ENCODE peak calls at places on chromosomes 2 and 18, in eight cellular contexts. X, A, J, Z, M, V, U and Q are unnamed samples.

GRCh38 chr2:212709287-212709686 is 170.7 kb upstream of the ERBB4 start:
- DNase-seq in X (no peak), A (no peak), J (peak; percentile 72), Z (no peak), M (no peak), V (no peak), U (peak; percentile 20), Q (no peak)

GRCh38 chr2:101714098-101714497 is 16.6 kb downstream of the MAP4K4 start:
- DNase-seq in X (no peak), A (no peak), J (no peak), Z (no peak), M (no peak), V (no peak), U (no peak), Q (no peak)

GRCh38 chr18:52150050-52150449 is 189.9 kb upstream of the DCC start:
- DNase-seq in X (no peak), A (no peak), J (no peak), Z (no peak), M (no peak), V (no peak), U (no peak), Q (no peak)

GRCh38 chr2:157460384-157460837 is 16.5 kb upstream of the CYTIP start:
- DNase-seq in X (no peak), A (peak; percentile 24), J (peak; percentile 10), Z (no peak), M (no peak), V (peak; percentile 8), U (no peak), Q (no peak)

GRCh38 chr2:16044946-16045456 is 104.7 kb downstream of the MYCN start:
- DNase-seq in X (no peak), A (no peak), J (no peak), Z (no peak), M (no peak), V (no peak), U (no peak), Q (no peak)

GRCh38 chr2:107412981-107413380 is 413.7 kb upstream of the RGPD4 start:
- DNase-seq in X (no peak), A (no peak), J (peak; percentile 83), Z (no peak), M (no peak), V (no peak), U (no peak), Q (peak; percentile 11)

GRCh38 chr2:69559696-69560482 is 83.7 kb downstream of the AAK1 start:
- DNase-seq in X (peak; percentile 56), A (peak; percentile 86), J (peak; percentile 76), Z (peak; percentile 15), M (peak; percentile 56), V (peak; percentile 60), U (peak; percentile 81), Q (peak; percentile 58)

GRCh38 chr18:23398401-23398800 is 54.7 kb upstream of the RIOK3 start:
- DNase-seq in X (no peak), A (no peak), J (peak; percentile 34), Z (no peak), M (no peak), V (no peak), U (no peak), Q (peak; percentile 21)

GRCh38 chr2:42849311-42849710 is 56.9 kb upstream of the HAAO start:
- DNase-seq in X (no peak), A (no peak), J (no peak), Z (no peak), M (no peak), V (no peak), U (no peak), Q (no peak)

GRCh38 chr2:42848726-42849290 is 56.4 kb upstream of the HAAO start:
- DNase-seq in X (no peak), A (no peak), J (no peak), Z (no peak), M (no peak), V (no peak), U (no peak), Q (no peak)

GRCh38 chr2:42846932-42847595 is 54.7 kb upstream of the HAAO start:
- DNase-seq in X (no peak), A (no peak), J (no peak), Z (no peak), M (no peak), V (no peak), U (no peak), Q (no peak)

GRCh38 chr2:42848270-42848669 is 55.9 kb upstream of the HAAO start:
- DNase-seq in X (no peak), A (no peak), J (no peak), Z (no peak), M (no peak), V (no peak), U (no peak), Q (no peak)

DNA sequence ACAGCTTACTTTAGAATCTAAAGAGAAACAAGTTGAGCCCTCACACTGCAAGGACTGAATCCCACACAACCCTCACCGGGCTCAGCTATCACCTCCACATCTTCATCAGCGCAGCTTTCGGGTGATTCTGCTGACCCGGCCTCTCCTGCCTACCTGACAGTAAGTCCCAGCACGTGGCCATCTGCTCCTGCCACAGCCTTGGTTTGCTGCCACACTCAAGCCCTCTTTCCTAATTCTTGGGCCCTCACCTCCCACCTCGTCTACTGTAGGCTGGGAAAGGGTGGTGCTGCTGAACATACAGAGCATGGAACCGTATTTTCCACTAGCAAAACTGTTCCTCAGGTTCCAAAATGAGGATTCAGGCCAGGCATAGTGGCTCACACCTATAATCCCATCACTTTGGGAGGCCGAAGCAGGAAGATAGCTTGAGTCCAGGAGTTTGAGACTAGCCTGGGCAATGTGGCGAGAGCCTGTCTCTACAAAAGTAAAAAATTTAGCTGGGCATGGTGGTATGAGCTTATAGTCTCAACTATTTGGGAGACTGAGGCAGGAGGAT is 55.3 kb upstream of the HAAO start:
- DNase-seq in X (no peak), A (no peak), J (no peak), Z (no peak), M (no peak), V (no peak), U (no peak), Q (no peak)
- H3K36me3 ChIP-seq in X (no peaks in the 10 kb centered on the region), A (no peaks in the 10 kb centered on the region), J (no peaks in the 10 kb centered on the region), Z (no peaks in the 10 kb centered on the region), M (no peaks in the 10 kb centered on the region), V (no peaks in the 10 kb centered on the region), U (no peaks in the 10 kb centered on the region), Q (no peaks in the 10 kb centered on the region)

DNA sequence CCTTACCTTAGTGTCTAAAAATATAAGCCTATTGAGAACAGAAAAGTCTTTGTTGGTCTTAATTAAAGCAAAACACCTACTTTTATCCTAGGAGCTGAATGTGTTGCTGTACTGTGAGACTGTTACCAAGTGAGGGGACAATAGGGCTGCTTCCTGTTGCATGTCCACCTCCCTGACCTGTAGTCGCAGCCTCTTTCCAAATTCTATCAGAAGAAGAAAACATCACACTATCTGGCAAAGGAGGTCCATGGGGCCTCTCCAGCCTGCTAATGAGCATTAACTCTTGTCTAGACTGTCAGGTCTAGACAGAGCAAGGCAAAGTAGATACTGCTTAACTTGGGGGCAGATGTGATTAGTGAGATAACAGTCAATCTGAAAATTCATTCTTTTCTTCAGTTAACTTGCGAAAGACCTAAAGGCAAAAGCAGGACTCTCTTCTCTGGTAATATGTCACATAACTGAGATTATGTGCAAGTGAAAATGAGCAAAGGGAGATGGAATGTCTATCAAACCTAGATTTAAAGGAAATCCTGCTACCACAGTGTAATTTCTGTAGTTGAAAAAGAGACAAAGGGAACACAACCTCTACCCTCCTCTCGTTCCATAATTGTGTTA is 66.9 kb downstream of the CDH20 start:
- DNase-seq in X (no peak), A (no peak), J (peak; percentile 42), Z (no peak), M (no peak), V (no peak), U (no peak), Q (no peak)
- H3K9ac ChIP-seq in X (no peak overlapping the region), A (no peak overlapping the region), J (peak overlapping the region; percentile 31), Z (no peak overlapping the region), M (no peak overlapping the region), V (no peak overlapping the region), U (no peak overlapping the region), Q (no peak overlapping the region)

DNA sequence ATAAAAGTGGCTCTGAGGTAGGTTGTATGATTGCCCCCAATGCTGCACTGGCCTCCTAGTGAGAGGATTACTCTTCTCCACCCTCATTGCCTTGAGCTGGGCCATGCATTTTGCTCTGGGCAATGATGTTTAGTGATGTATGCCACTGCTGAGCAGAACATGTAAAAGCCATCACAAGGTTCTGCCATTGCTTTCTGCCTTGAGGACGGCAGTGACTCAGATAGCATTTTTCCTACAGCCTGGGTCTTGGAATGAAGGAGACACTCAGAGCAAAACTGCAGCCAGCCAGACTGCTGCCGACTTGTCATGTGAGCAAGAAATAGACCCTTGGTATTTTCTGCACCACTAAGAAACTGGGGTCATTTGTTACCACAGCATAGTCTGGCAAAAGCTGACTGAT is 27.7 kb downstream of the GPATCH11 start:
- DNase-seq in X (no peak), A (no peak), J (no peak), Z (no peak), M (no peak), V (no peak), U (no peak), Q (no peak)
- H3K36me3 ChIP-seq in X (no peaks in the 10 kb centered on the region), A (peaks cover 16% of the 10 kb centered on the region), J (peaks cover 32% of the 10 kb centered on the region), Z (peaks cover 29% of the 10 kb centered on the region), M (peaks cover 26% of the 10 kb centered on the region), V (peaks cover 14% of the 10 kb centered on the region), U (no peaks in the 10 kb centered on the region), Q (peaks cover 1% of the 10 kb centered on the region)

GRCh38 chr2:111135910-111136297 is 15.2 kb downstream of the BCL2L11 start:
- DNase-seq in X (no peak), A (peak; percentile 29), J (peak; percentile 4), Z (no peak), M (peak; percentile 24), V (no peak), U (peak; percentile 27), Q (peak; percentile 85)
- H3K9ac ChIP-seq in X (no peak overlapping the region), A (no peak overlapping the region), J (no peak overlapping the region), Z (no peak overlapping the region), M (peak overlapping the region; percentile 65), V (no peak overlapping the region), U (no peak overlapping the region), Q (no peak overlapping the region)

GRCh38 chr2:105394951-105395611 is 3.8 kb downstream of the FHL2 start:
- DNase-seq in X (no peak), A (peak; percentile 94), J (peak; percentile 46), Z (no peak), M (no peak), V (no peak), U (no peak), Q (no peak)
- H3K36me3 ChIP-seq in X (no peaks in the 10 kb centered on the region), A (peaks cover 3% of the 10 kb centered on the region), J (peaks cover 45% of the 10 kb centered on the region), Z (no peaks in the 10 kb centered on the region), M (peaks cover 18% of the 10 kb centered on the region), V (peaks cover 54% of the 10 kb centered on the region), U (no peaks in the 10 kb centered on the region), Q (peaks cover 17% of the 10 kb centered on the region)

DNA sequence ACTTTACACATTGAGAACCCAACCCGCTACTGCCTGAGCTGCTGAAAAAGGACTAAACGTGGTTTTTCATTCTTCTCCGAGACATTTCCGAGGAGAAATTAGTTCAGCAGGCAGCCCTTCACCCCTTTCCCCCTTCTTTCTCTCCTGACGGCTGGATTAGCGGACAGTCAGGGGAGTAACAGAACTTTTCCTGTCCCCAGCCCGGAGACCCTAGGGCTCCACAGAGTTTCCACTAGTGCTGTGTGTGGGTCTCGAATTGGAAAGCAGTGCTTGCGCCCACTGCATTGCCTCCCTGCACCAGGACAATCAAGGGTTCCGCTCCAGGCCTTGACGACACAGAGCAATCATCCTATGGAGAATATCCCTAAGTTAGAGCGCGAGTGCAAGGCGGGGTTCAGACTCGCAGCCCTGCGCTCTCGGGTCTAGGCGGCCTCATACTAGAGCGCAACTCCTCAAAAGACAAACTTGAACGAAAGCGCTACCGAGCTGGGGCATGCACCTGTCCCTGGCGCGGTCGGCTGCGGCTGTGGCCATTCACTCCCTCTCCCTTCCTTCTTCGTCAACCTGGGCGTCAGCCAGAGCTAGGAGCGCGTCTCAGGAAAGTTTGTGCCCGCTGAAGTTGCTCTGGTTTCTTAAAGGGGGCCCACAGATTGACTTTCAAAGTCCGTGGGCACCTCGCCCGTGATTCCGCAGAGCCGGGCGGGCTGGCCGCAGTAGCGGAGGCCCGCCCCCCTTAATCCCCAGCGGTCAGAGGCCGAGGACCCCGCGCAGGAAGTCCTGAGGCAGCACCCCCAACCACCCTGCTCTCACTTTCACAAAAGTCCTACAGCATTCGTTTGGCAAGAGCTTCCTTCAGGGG is 811 bp downstream of the OSR1 start:
- DNase-seq in X (no peak), A (no peak), J (peak; percentile 68), Z (no peak), M (no peak), V (no peak), U (peak; percentile 47), Q (peak; percentile 20)
- H3K9ac ChIP-seq in X (peak overlapping the region; percentile 66), A (peak overlapping the region; percentile 42), J (peak overlapping the region; percentile 71), Z (no peak overlapping the region), M (no peak overlapping the region), V (peak overlapping the region; percentile 56), U (no peak overlapping the region), Q (peak overlapping the region; percentile 73)